ENCODE peak calls at places on chromosomes 5 and 9, in nine cellular contexts. W is foreskin fibroblast; X is HFF-Myc; P is cardiac muscle cell; I is fibroblast of pulmonary artery; H is AG08395; C is A172; Z is RWPE1; T is CD8-positive, alpha-beta memory T cell. M is an unnamed sample.

GRCh38 chr5:111478898-111479297 is 33.4 kb downstream of the STARD4 start:
- DNase-seq in P (no peak), C (no peak), I (no peak), W (no peak), X (no peak), H (no peak), Z (no peak), T (no peak), M (no peak)

GRCh38 chr5:31427013-31427783 is 104.7 kb downstream of the DROSHA start:
- DNase-seq in I (peak; percentile 22), W (no peak), Z (no peak), P (peak; percentile 33), X (no peak), T (no peak), H (no peak), C (no peak), M (peak; percentile 52)

GRCh38 chr9:30293231-30293630 is 2091.2 kb upstream of the ACO1 start:
- DNase-seq in P (no peak), H (no peak), X (no peak), T (no peak), W (no peak), I (no peak), C (no peak), Z (no peak), M (no peak)

GRCh38 chr5:124902097-124902821 is 155.8 kb upstream of the ZNF608 start:
- DNase-seq in Z (no peak), C (peak; percentile 46), I (peak; percentile 29), P (no peak), T (no peak), X (peak; percentile 6), H (no peak), W (peak; percentile 43), M (no peak)

GRCh38 chr5:9782806-9783560 is 152.8 kb upstream of the TAS2R1 start:
- DNase-seq in T (no peak), Z (no peak), I (peak; percentile 17), X (peak; percentile 82), H (peak; percentile 59), P (peak; percentile 45), C (no peak), W (peak; percentile 94), M (no peak)

GRCh38 chr9:113622600-113623400 is 159.3 kb downstream of the RGS3 start:
- DNase-seq in W (peak; percentile 87), P (peak; percentile 76), I (peak; percentile 79), T (no peak), C (peak; percentile 98), X (no peak), H (peak; percentile 76), Z (peak; percentile 94), M (peak; percentile 88)

GRCh38 chr9:117768740-117769400 is 64.7 kb downstream of the TLR4 start:
- DNase-seq in Z (no peak), P (no peak), I (peak; percentile 14), C (no peak), X (peak; percentile 16), H (no peak), W (peak; percentile 38), T (no peak), M (no peak)

GRCh38 chr9:107158321-107158720 is 124.8 kb upstream of the RAD23B start:
- DNase-seq in P (peak; percentile 60), W (peak; percentile 44), I (peak; percentile 57), Z (peak; percentile 59), T (no peak), X (no peak), H (peak; percentile 61), C (peak; percentile 40), M (peak; percentile 7)

GRCh38 chr9:127898433-127899199 is 787 bp downstream of the ST6GALNAC6 start:
- DNase-seq in W (peak; percentile 94), X (no peak), H (peak; percentile 75), P (peak; percentile 96), Z (peak; percentile 74), I (peak; percentile 93), T (no peak), C (peak; percentile 71), M (no peak)

GRCh38 chr9:88233091-88233490 is 94.8 kb upstream of the SPATA31C2 start:
- DNase-seq in Z (no peak), C (no peak), H (no peak), I (no peak), T (no peak), W (no peak), P (no peak), X (no peak), M (no peak)

GRCh38 chr5:5246736-5247135 is 106.6 kb downstream of the ADAMTS16 start:
- DNase-seq in H (no peak), C (no peak), Z (no peak), X (no peak), P (no peak), T (no peak), I (no peak), W (no peak), M (no peak)

GRCh38 chr5:1730487-1730847 is 69.2 kb downstream of the MRPL36 start:
- DNase-seq in Z (no peak), X (no peak), C (no peak), W (no peak), H (no peak), P (no peak), T (no peak), I (no peak), M (no peak)

GRCh38 chr9:72147676-72148075 is 1.6 kb upstream of the GDA start:
- DNase-seq in C (no peak), Z (no peak), I (no peak), T (no peak), W (no peak), P (no peak), H (no peak), X (no peak), M (no peak)

GRCh38 chr5:136006164-136006563 is 22.6 kb upstream of the TGFBI start:
- DNase-seq in H (no peak), Z (no peak), W (peak; percentile 55), X (no peak), I (no peak), C (peak; percentile 57), T (no peak), P (no peak), M (no peak)

GRCh38 chr9:123320814-123321213 is 35.2 kb upstream of the CRB2 start:
- DNase-seq in Z (no peak), I (no peak), T (no peak), X (no peak), C (no peak), H (no peak), P (no peak), W (no peak), M (no peak)

GRCh38 chr9:126886897-126887296 is 26.5 kb downstream of the ZBTB34 start:
- DNase-seq in C (no peak), P (no peak), H (no peak), W (no peak), Z (no peak), X (no peak), T (no peak), I (no peak), M (no peak)

GRCh38 chr5:121313886-121314285 is 537.8 kb upstream of the FTMT start:
- DNase-seq in P (peak; percentile 60), Z (no peak), I (peak; percentile 11), C (no peak), X (no peak), H (no peak), W (no peak), T (no peak), M (no peak)

GRCh38 chr5:159214486-159215271 is 5.3 kb upstream of the RNF145 start:
- DNase-seq in P (no peak), I (no peak), H (no peak), C (no peak), X (no peak), T (no peak), W (no peak), Z (no peak), M (no peak)

GRCh38 chr5:133680830-133681555 is 68.7 kb upstream of the FSTL4 start:
- DNase-seq in Z (no peak), T (no peak), P (no peak), C (no peak), W (no peak), I (no peak), X (no peak), H (no peak), M (no peak)

GRCh38 chr9:126502417-126503332 is 111.1 kb upstream of the LMX1B start:
- DNase-seq in T (peak; percentile 41), Z (no peak), W (no peak), I (no peak), P (no peak), X (no peak), C (peak; percentile 79), H (no peak), M (no peak)

GRCh38 chr5:118705931-118706330 is 282.4 kb downstream of the DTWD2 start:
- DNase-seq in T (no peak), C (no peak), P (no peak), Z (no peak), X (no peak), I (no peak), W (no peak), H (no peak), M (no peak)

GRCh38 chr9:121217609-121218292 is 16.1 kb upstream of the RAB14 start:
- DNase-seq in X (no peak), C (no peak), Z (peak; percentile 60), H (no peak), W (peak; percentile 68), T (no peak), I (no peak), P (no peak), M (no peak)

GRCh38 chr5:92704590-92704989 is 876.4 kb downstream of the NR2F1-AS1 start:
- DNase-seq in X (no peak), Z (no peak), W (no peak), P (no peak), I (no peak), T (no peak), C (no peak), H (peak; percentile 3), M (no peak)

GRCh38 chr5:143921525-143922311 is 109.8 kb downstream of the HMHB1 start:
- DNase-seq in H (peak; percentile 81), T (no peak), X (no peak), C (peak; percentile 67), P (peak; percentile 92), Z (peak; percentile 91), I (peak; percentile 92), W (peak; percentile 93), M (no peak)

GRCh38 chr9:6307551-6308096 is 20.6 kb upstream of the TPD52L3 start:
- DNase-seq in X (no peak), I (peak; percentile 31), W (peak; percentile 4), Z (no peak), C (no peak), H (no peak), P (peak; percentile 35), T (no peak), M (no peak)

GRCh38 chr5:126676195-126676624 is 75.5 kb downstream of the PHAX start:
- DNase-seq in W (peak; percentile 77), C (peak; percentile 77), X (peak; percentile 42), Z (peak; percentile 96), I (peak; percentile 73), P (peak; percentile 68), T (peak; percentile 77), H (peak; percentile 87), M (peak; percentile 69)

GRCh38 chr9:79567671-79568098 is 4.1 kb upstream of the TLE4 start:
- DNase-seq in Z (no peak), X (no peak), C (no peak), W (no peak), H (no peak), T (no peak), P (no peak), I (no peak), M (no peak)

GRCh38 chr5:21219966-21220365 is 1232.0 kb upstream of the CDH18 start:
- DNase-seq in H (no peak), X (no peak), I (no peak), Z (no peak), T (no peak), W (no peak), P (no peak), C (no peak), M (no peak)

GRCh38 chr9:811101-811531 is 30.4 kb upstream of the DMRT1 start:
- DNase-seq in I (no peak), T (no peak), H (no peak), Z (peak; percentile 49), X (no peak), P (no peak), C (peak; percentile 69), W (peak; percentile 11), M (no peak)

GRCh38 chr9:131728961-131729360 is 10.9 kb downstream of the RAPGEF1 start:
- DNase-seq in I (no peak), T (peak; percentile 80), H (no peak), X (no peak), W (no peak), P (no peak), C (no peak), Z (no peak), M (no peak)

GRCh38 chr9:13513710-13514444 is 234.4 kb upstream of the MPDZ start:
- DNase-seq in P (peak; percentile 24), C (no peak), Z (peak; percentile 44), H (peak; percentile 5), I (peak; percentile 26), T (no peak), W (peak; percentile 71), X (peak; percentile 15), M (no peak)

M was measured in dermis microvascular lymphatic vessel endothelial cell.